ENCODE peak calls at places on chromosome 11, in four cellular contexts. Q is K562, I is GM12878, P is HepG2. X is an unnamed sample.

GRCh38 chr11:105132716-105133511 is 6.7 kb downstream of the CARD18 start:
- DNase-seq in Q (no peak), I (no peak), P (peak), X (no peak)

GRCh38 chr11:117633186-117633585 is 163.8 kb downstream of the DSCAML1 start:
- DNase-seq in Q (no peak), I (no peak), P (no peak), X (no peak)

GRCh38 chr11:122681731-122682130 is 26.2 kb downstream of the UBASH3B start:
- DNase-seq in Q (no peak), I (no peak), P (no peak), X (no peak)

GRCh38 chr11:112932593-112932992 is 28.6 kb upstream of the NCAM1 start:
- DNase-seq in Q (no peak), I (no peak), P (no peak), X (no peak)

GRCh38 chr11:28547395-28547794 is 439.2 kb downstream of the METTL15 start:
- DNase-seq in Q (no peak), I (no peak), P (no peak), X (no peak)

GRCh38 chr11:130070109-130070828 is 575 bp downstream of the APLP2 start:
- DNase-seq in Q (peak), I (no peak), P (no peak), X (peak)

GRCh38 chr11:32312865-32313403 is 122.4 kb downstream of the WT1 start:
- DNase-seq in Q (peak), I (no peak), P (peak), X (peak)

GRCh38 chr11:69523453-69523852 is 42.0 kb downstream of the LINC01488 start:
- DNase-seq in Q (no peak), I (no peak), P (no peak), X (no peak)

GRCh38 chr11:39777035-39777434 is 1682.4 kb downstream of the LRRC4C start:
- DNase-seq in Q (no peak), I (no peak), P (no peak), X (no peak)

GRCh38 chr11:128687321-128687720 is 6.6 kb upstream of the FLI1 start:
- DNase-seq in Q (peak), I (no peak), P (no peak), X (no peak)

GRCh38 chr11:72534859-72535547 is 100.7 kb upstream of the CLPB start:
- DNase-seq in Q (no peak), I (no peak), P (no peak), X (peak)

GRCh38 chr11:118524757-118525465 is 2.4 kb upstream of the TTC36 start:
- DNase-seq in Q (no peak), I (no peak), P (no peak), X (no peak)

GRCh38 chr11:101582242-101583052 is 1.4 kb downstream of the TRPC6 start:
- DNase-seq in Q (no peak), I (no peak), P (no peak), X (no peak)

GRCh38 chr11:118938491-118939411 is 13.0 kb upstream of the BCL9L start:
- DNase-seq in Q (no peak), I (no peak), P (peak), X (no peak)

GRCh38 chr11:14812776-14813175 is 79.3 kb downstream of the CYP2R1 start:
- DNase-seq in Q (no peak), I (no peak), P (no peak), X (no peak)

GRCh38 chr11:66886671-66887221 is 29.9 kb downstream of the LRFN4 start:
- DNase-seq in Q (no peak), I (no peak), P (no peak), X (no peak)

GRCh38 chr11:122671270-122671906 is 15.9 kb downstream of the UBASH3B start:
- DNase-seq in Q (no peak), I (no peak), P (no peak), X (no peak)

GRCh38 chr11:114111369-114112042 is 52.0 kb downstream of the ZBTB16 start:
- DNase-seq in Q (no peak), I (no peak), P (no peak), X (no peak)

GRCh38 chr11:27024865-27025264 is 15.8 kb upstream of the BBOX1 start:
- DNase-seq in Q (no peak), I (no peak), P (no peak), X (no peak)

GRCh38 chr11:124943242-124943641 is 7.4 kb upstream of the HEPACAM start:
- DNase-seq in Q (no peak), I (no peak), P (peak), X (no peak)

GRCh38 chr11:67464411-67465189 is 4.5 kb downstream of the TMEM134 start:
- DNase-seq in Q (peak), I (peak), P (peak), X (peak)

GRCh38 chr11:125062931-125063428 is at the start of gene SLC37A2:
- DNase-seq in Q (no peak), I (peak), P (peak), X (peak)

GRCh38 chr11:31870609-31871309 is 59.6 kb upstream of the PAX6 start:
- DNase-seq in Q (peak), I (no peak), P (peak), X (peak)

GRCh38 chr11:118672865-118673264 is 6.6 kb downstream of the TREH start:
- DNase-seq in Q (peak), I (no peak), P (no peak), X (no peak)

GRCh38 chr11:47711816-47712215 is 3.4 kb downstream of the AGBL2 start:
- DNase-seq in Q (no peak), I (no peak), P (no peak), X (no peak)

GRCh38 chr11:134637091-134638015 is 225.3 kb upstream of the B3GAT1 start:
- DNase-seq in Q (no peak), I (no peak), P (no peak), X (no peak)

DNA sequence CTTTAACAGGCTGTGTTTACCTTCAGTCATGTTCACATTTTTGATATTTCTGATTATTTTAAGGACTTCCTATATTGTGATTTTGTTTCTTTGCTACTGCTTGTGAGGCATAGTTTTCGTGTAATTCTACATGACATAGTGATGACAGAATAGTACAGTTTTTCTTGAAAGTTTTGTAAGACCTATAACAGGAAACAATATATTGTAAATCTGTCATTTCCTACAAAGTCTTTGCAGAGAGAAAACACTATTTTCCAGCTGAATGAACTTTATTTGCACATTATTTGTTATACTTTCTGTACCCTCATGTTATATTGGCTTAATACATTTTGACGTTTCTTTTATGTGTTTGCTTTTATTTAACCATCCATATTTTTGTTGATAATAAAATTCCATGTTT is 191.1 kb downstream of the TMEM135 start:
- DNase-seq in Q (no peak), I (no peak), P (no peak), X (no peak)
- TF ChIP-seq BHLHE40 in Q (no peak), I (no peak), P (no peak), X (no peak)

GRCh38 chr11:2679011-2679676 is 20.6 kb downstream of the KCNQ1OT1 start:
- DNase-seq in Q (no peak), I (no peak), P (no peak), X (no peak)

GRCh38 chr11:2681408-2682145 is 18.2 kb downstream of the KCNQ1OT1 start:
- DNase-seq in Q (peak), I (no peak), P (no peak), X (no peak)

GRCh38 chr11:2677127-2677526 is 22.7 kb downstream of the KCNQ1OT1 start:
- DNase-seq in Q (no peak), I (peak), P (no peak), X (no peak)

GRCh38 chr11:2675540-2675939 is 24.3 kb downstream of the KCNQ1OT1 start:
- DNase-seq in Q (no peak), I (no peak), P (no peak), X (no peak)

DNA sequence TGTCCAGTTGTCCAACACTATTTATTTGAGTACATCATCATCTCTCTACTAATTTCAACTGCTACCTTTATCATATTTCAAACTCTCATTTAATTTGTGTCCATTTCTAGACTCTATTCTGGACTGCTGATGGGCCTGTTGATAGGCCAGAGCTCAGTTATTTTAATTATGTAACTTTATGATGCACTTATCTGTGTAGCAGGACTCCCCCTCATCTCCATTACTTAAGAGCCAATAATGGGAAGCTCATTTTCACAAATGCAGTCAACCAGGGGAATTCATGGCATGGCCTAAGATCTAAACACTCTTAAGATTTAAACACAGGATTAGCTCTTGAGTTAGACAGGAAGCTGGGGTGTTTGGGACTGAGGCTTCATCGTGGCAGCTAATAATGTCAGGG is 21.4 kb downstream of the KCNQ1OT1 start:
- DNase-seq in Q (no peak), I (no peak), P (no peak), X (no peak)
- TF ChIP-seq TARDBP in Q (no peak), I (no peak), P (no peak), X (no peak)

DNA sequence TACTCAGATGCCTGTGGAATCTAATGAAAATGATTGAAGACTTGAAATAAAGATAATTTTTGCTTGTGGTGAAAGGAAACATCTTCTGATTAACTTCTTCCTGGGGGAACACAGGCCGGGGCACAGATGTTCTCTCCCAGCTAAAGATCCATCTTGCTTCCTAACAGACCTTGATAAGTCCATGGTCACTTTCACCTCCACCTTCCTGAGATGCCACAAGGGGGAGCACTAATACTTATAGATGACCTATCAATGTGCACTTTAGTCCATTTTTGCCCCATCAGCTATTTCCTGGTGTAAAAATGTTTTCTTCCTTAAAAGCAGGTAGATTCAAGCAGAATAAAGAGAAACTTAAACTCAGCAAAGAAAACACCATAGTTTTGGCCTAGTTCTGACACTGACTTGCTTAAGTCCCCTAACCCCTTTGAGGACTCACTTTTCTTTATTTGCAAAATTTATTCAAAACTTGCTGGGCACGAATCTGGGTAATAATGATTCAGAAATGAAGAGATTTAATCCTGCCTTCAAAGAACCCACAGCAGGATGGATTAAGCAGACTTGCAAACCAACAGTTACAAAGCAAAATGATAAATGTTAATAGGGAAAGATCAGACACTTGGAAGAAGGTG is 158.7 kb downstream of the RAB38 start:
- DNase-seq in Q (peak), I (peak), P (peak), X (peak)
- TF ChIP-seq FOXK2 in Q (no peak), I (no peak), P (no peak), X (no peak)

GRCh38 chr11:521179-521688 is 14.1 kb downstream of the HRAS start:
- DNase-seq in Q (no peak), I (no peak), P (no peak), X (no peak)

GRCh38 chr11:516400-516799 is 9.4 kb upstream of the RNH1 start:
- DNase-seq in Q (no peak), I (no peak), P (no peak), X (no peak)

GRCh38 chr11:518463-519202 is 11.6 kb upstream of the RNH1 start:
- DNase-seq in Q (peak), I (no peak), P (peak), X (peak)

GRCh38 chr11:515131-515530 is 8.1 kb upstream of the RNH1 start:
- DNase-seq in Q (no peak), I (no peak), P (no peak), X (no peak)

DNA sequence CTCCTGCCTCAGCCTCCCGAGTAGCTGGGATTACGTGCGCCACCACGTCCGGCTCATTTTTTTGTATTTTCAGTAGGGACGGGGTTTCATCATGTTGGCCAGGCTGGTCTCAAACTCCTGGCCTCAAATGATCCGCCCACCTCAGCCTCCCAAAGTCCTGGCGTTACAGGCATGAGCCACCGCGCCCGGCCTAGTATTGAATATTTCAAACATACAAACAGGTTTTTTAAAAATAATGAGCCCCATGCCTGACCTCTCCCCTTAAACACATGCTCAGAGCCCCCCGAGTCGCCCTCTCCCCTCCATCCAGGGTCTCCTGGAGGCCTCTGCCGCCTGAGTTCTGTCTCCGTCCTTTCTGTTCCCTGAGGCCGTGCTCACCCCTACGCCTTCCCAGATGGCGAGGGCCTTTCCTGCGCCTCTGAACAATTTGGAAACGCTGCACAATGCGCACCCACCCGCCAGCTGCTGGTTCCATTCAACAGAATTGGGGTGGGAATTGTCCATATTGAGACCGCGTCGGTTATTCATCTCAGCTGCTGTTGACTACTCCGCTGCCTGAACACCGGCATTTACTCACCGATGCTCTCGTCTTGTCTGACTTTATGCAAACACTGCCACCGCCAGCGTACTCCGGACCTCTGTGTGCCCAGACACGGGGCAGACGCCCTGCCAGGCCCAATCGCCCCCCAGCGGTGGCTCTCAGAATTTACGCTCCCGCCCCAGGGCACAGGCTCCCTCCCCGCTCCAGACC is 13.6 kb upstream of the RNH1 start:
- DNase-seq in Q (no peak), I (no peak), P (peak), X (no peak)
- TF ChIP-seq BHLHE40 in Q (no peak), I (no peak), P (no peak), X (no peak)

DNA sequence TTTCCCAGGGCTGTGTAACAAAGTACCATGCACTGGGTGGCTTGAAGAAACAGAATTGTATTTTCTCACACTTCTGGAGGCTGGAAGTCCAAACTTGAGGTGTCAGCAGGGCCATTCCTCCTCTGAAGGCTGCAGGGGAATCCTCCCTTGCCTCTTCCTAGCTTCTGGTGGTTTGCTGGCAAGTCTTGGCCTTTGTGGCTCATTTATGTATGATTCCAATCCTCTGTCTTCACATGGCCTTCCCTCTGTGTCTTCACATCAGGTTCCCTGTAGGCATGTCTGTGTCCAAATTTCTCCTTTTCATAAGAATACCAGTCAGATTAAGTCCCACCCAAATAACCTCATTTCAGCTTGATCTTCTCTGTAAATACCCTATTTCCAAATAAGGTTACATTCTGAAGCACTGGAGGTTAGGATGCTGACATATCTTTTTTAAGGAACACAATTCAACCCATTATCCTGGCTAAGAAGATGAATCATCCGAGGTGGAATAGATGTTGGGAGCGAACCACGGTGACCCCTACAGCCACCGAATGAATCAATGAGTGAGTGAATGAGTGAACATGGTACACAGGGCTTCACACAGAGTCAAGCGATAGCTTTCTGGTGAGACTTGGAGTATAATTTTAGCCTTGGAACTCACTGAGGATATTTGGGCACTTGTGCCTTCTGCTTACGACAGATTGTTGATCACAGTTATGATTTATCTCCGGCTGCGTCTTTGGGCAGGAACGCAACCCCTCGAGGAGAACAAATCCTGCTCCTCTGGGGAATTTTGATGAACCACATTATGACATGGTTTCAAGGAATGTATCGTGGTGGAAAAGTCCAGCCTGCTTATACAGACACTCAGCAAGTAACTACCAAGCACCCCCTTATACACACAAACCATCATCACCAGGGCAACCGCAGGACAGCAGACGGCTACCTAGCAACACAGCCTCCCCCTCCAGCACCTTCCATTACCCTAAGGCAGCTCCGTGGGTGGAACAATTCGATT is 34.3 kb upstream of the MICAL2 start:
- DNase-seq in Q (no peak), I (no peak), P (no peak), X (no peak)
- TF ChIP-seq TARDBP in Q (no peak), I (no peak), P (no peak), X (no peak)

GRCh38 chr11:19368726-19369364 is 128.1 kb upstream of the E2F8 start:
- DNase-seq in Q (no peak), I (no peak), P (no peak), X (no peak)
- TF ChIP-seq FOXK2 in Q (no peak), I (no peak), P (no peak), X (no peak)

GRCh38 chr11:103215812-103216211 is 106.6 kb downstream of the DYNC2H1 start:
- DNase-seq in Q (no peak), I (no peak), P (no peak), X (no peak)
- TF ChIP-seq BHLHE40 in Q (no peak), I (no peak), P (no peak), X (no peak)